ENCODE peak calls at places on chromosomes 16 and 17, in nine cellular contexts. One of them, this sample, is unnamed.

GRCh38 chr17:17366941-17367885 is 64.0 kb downstream of the NT5M start:
- DNase-seq in stimulated activated CD4-positive, alpha-beta T cell treated with anti-CD3 and anti-CD28 coated beads, Interleukin-4, amount 100 ng/mL, for 4 hours: no peak
- DNase-seq in NCI-H774: no peak
- DNase-seq in A673: no peak
- DNase-seq in ELR: no peak
- DNase-seq in EL: no peak
- DNase-seq in left cardiac atrium: no peak
- DNase-seq in activated CD8-positive, alpha-beta T cell treated with anti-CD3 and anti-CD28 coated beads, Interleukin-2, amount 10 ng/mL, durations not matched to agents 7 days and 5 days: no peak
- DNase-seq in central memory CD8-positive, alpha-beta T cell: no peak
- DNase-seq in this sample: no peak

GRCh38 chr17:74176546-74177001 is 26.9 kb upstream of the RPL38 start:
- DNase-seq in ELR: peak
- DNase-seq in activated CD8-positive, alpha-beta T cell treated with anti-CD3 and anti-CD28 coated beads, Interleukin-2, amount 10 ng/mL, durations not matched to agents 7 days and 5 days: peak
- DNase-seq in A673: peak
- DNase-seq in left cardiac atrium: peak
- DNase-seq in EL: peak
- DNase-seq in stimulated activated CD4-positive, alpha-beta T cell treated with anti-CD3 and anti-CD28 coated beads, Interleukin-4, amount 100 ng/mL, for 4 hours: peak
- DNase-seq in NCI-H774: peak
- DNase-seq in central memory CD8-positive, alpha-beta T cell: no peak
- DNase-seq in this sample: peak

GRCh38 chr17:56185491-56185890 is 32.2 kb downstream of the ANKFN1 start:
- DNase-seq in EL: peak
- DNase-seq in stimulated activated CD4-positive, alpha-beta T cell treated with anti-CD3 and anti-CD28 coated beads, Interleukin-4, amount 100 ng/mL, for 4 hours: no peak
- DNase-seq in left cardiac atrium: no peak
- DNase-seq in ELR: peak
- DNase-seq in central memory CD8-positive, alpha-beta T cell: no peak
- DNase-seq in activated CD8-positive, alpha-beta T cell treated with anti-CD3 and anti-CD28 coated beads, Interleukin-2, amount 10 ng/mL, durations not matched to agents 7 days and 5 days: no peak
- DNase-seq in A673: no peak
- DNase-seq in NCI-H774: no peak
- DNase-seq in this sample: no peak

GRCh38 chr17:628507-628941 is 86.1 kb downstream of the VPS53 start:
- DNase-seq in A673: no peak
- DNase-seq in NCI-H774: no peak
- DNase-seq in activated CD8-positive, alpha-beta T cell treated with anti-CD3 and anti-CD28 coated beads, Interleukin-2, amount 10 ng/mL, durations not matched to agents 7 days and 5 days: no peak
- DNase-seq in ELR: no peak
- DNase-seq in central memory CD8-positive, alpha-beta T cell: no peak
- DNase-seq in stimulated activated CD4-positive, alpha-beta T cell treated with anti-CD3 and anti-CD28 coated beads, Interleukin-4, amount 100 ng/mL, for 4 hours: no peak
- DNase-seq in EL: no peak
- DNase-seq in left cardiac atrium: no peak
- DNase-seq in this sample: no peak

GRCh38 chr17:31251075-31251474 is 46.0 kb downstream of the OMG start:
- DNase-seq in central memory CD8-positive, alpha-beta T cell: no peak
- DNase-seq in NCI-H774: no peak
- DNase-seq in ELR: no peak
- DNase-seq in activated CD8-positive, alpha-beta T cell treated with anti-CD3 and anti-CD28 coated beads, Interleukin-2, amount 10 ng/mL, durations not matched to agents 7 days and 5 days: no peak
- DNase-seq in EL: peak
- DNase-seq in stimulated activated CD4-positive, alpha-beta T cell treated with anti-CD3 and anti-CD28 coated beads, Interleukin-4, amount 100 ng/mL, for 4 hours: no peak
- DNase-seq in left cardiac atrium: no peak
- DNase-seq in A673: peak
- DNase-seq in this sample: no peak

GRCh38 chr16:78503501-78504110 is 404.2 kb downstream of the WWOX start:
- DNase-seq in NCI-H774: no peak
- DNase-seq in central memory CD8-positive, alpha-beta T cell: peak
- DNase-seq in activated CD8-positive, alpha-beta T cell treated with anti-CD3 and anti-CD28 coated beads, Interleukin-2, amount 10 ng/mL, durations not matched to agents 7 days and 5 days: peak
- DNase-seq in A673: peak
- DNase-seq in stimulated activated CD4-positive, alpha-beta T cell treated with anti-CD3 and anti-CD28 coated beads, Interleukin-4, amount 100 ng/mL, for 4 hours: no peak
- DNase-seq in EL: peak
- DNase-seq in left cardiac atrium: no peak
- DNase-seq in ELR: peak
- DNase-seq in this sample: peak

GRCh38 chr17:17067277-17067676 is 25.0 kb downstream of the MPRIP start:
- DNase-seq in ELR: peak
- DNase-seq in central memory CD8-positive, alpha-beta T cell: no peak
- DNase-seq in NCI-H774: no peak
- DNase-seq in EL: peak
- DNase-seq in activated CD8-positive, alpha-beta T cell treated with anti-CD3 and anti-CD28 coated beads, Interleukin-2, amount 10 ng/mL, durations not matched to agents 7 days and 5 days: no peak
- DNase-seq in left cardiac atrium: peak
- DNase-seq in stimulated activated CD4-positive, alpha-beta T cell treated with anti-CD3 and anti-CD28 coated beads, Interleukin-4, amount 100 ng/mL, for 4 hours: no peak
- DNase-seq in A673: no peak
- DNase-seq in this sample: no peak

GRCh38 chr17:45052052-45052772 is 780 bp upstream of the DCAKD start:
- DNase-seq in left cardiac atrium: peak
- DNase-seq in stimulated activated CD4-positive, alpha-beta T cell treated with anti-CD3 and anti-CD28 coated beads, Interleukin-4, amount 100 ng/mL, for 4 hours: peak
- DNase-seq in ELR: peak
- DNase-seq in activated CD8-positive, alpha-beta T cell treated with anti-CD3 and anti-CD28 coated beads, Interleukin-2, amount 10 ng/mL, durations not matched to agents 7 days and 5 days: peak
- DNase-seq in EL: peak
- DNase-seq in central memory CD8-positive, alpha-beta T cell: peak
- DNase-seq in A673: peak
- DNase-seq in NCI-H774: peak
- DNase-seq in this sample: peak

GRCh38 chr16:84742561-84743200 is 42.9 kb downstream of the USP10 start:
- DNase-seq in A673: peak
- DNase-seq in activated CD8-positive, alpha-beta T cell treated with anti-CD3 and anti-CD28 coated beads, Interleukin-2, amount 10 ng/mL, durations not matched to agents 7 days and 5 days: no peak
- DNase-seq in left cardiac atrium: no peak
- DNase-seq in NCI-H774: no peak
- DNase-seq in EL: no peak
- DNase-seq in central memory CD8-positive, alpha-beta T cell: no peak
- DNase-seq in stimulated activated CD4-positive, alpha-beta T cell treated with anti-CD3 and anti-CD28 coated beads, Interleukin-4, amount 100 ng/mL, for 4 hours: no peak
- DNase-seq in ELR: no peak
- DNase-seq in this sample: no peak

GRCh38 chr17:48611213-48611612 is 396 bp upstream of the HOXB7 start:
- DNase-seq in ELR: no peak
- DNase-seq in stimulated activated CD4-positive, alpha-beta T cell treated with anti-CD3 and anti-CD28 coated beads, Interleukin-4, amount 100 ng/mL, for 4 hours: no peak
- DNase-seq in activated CD8-positive, alpha-beta T cell treated with anti-CD3 and anti-CD28 coated beads, Interleukin-2, amount 10 ng/mL, durations not matched to agents 7 days and 5 days: no peak
- DNase-seq in left cardiac atrium: no peak
- DNase-seq in NCI-H774: no peak
- DNase-seq in central memory CD8-positive, alpha-beta T cell: no peak
- DNase-seq in EL: no peak
- DNase-seq in A673: peak
- DNase-seq in this sample: no peak

This sample was measured in upper lobe of left lung.